ENCODE peak calls at places on chromosomes 12 and 14, in six cellular contexts. One of them, this sample, is unnamed.

GRCh38 chr14:68113328-68113930 is 293.9 kb downstream of the RAD51B start:
- DNase-seq in AG04450: no peak
- DNase-seq in fibroblast of villous mesenchyme: peak
- DNase-seq in bronchial epithelial cell: no peak
- DNase-seq in tibial nerve: no peak
- DNase-seq in HFF-Myc: no peak
- DNase-seq in this sample: no peak

GRCh38 chr12:54853933-54854538 is at the start of gene MUCL1:
- DNase-seq in tibial nerve: no peak
- DNase-seq in AG04450: peak
- DNase-seq in HFF-Myc: peak
- DNase-seq in fibroblast of villous mesenchyme: peak
- DNase-seq in bronchial epithelial cell: peak
- DNase-seq in this sample: no peak

GRCh38 chr14:53054457-53054856 is 98.7 kb downstream of the DDHD1 start:
- DNase-seq in fibroblast of villous mesenchyme: no peak
- DNase-seq in AG04450: no peak
- DNase-seq in HFF-Myc: no peak
- DNase-seq in tibial nerve: no peak
- DNase-seq in bronchial epithelial cell: no peak
- DNase-seq in this sample: no peak

GRCh38 chr12:12776261-12776660 is 9.2 kb upstream of the APOLD1 start:
- DNase-seq in fibroblast of villous mesenchyme: no peak
- DNase-seq in HFF-Myc: no peak
- DNase-seq in bronchial epithelial cell: peak
- DNase-seq in AG04450: no peak
- DNase-seq in tibial nerve: no peak
- DNase-seq in this sample: no peak

GRCh38 chr14:22152901-22153300 is 436.1 kb downstream of the DAD1 start:
- DNase-seq in tibial nerve: no peak
- DNase-seq in AG04450: no peak
- DNase-seq in fibroblast of villous mesenchyme: no peak
- DNase-seq in HFF-Myc: no peak
- DNase-seq in bronchial epithelial cell: no peak
- DNase-seq in this sample: no peak

GRCh38 chr14:77882098-77882497 is 82.2 kb downstream of the ADCK1 start:
- DNase-seq in bronchial epithelial cell: no peak
- DNase-seq in fibroblast of villous mesenchyme: no peak
- DNase-seq in AG04450: no peak
- DNase-seq in tibial nerve: no peak
- DNase-seq in HFF-Myc: no peak
- DNase-seq in this sample: no peak

GRCh38 chr12:4643747-4644146 is 5.1 kb downstream of the AKAP3 start:
- DNase-seq in fibroblast of villous mesenchyme: no peak
- DNase-seq in tibial nerve: no peak
- DNase-seq in bronchial epithelial cell: no peak
- DNase-seq in AG04450: no peak
- DNase-seq in HFF-Myc: no peak
- DNase-seq in this sample: no peak

GRCh38 chr12:97148941-97149559 is 242.0 kb downstream of the NEDD1 start:
- DNase-seq in tibial nerve: peak
- DNase-seq in HFF-Myc: no peak
- DNase-seq in fibroblast of villous mesenchyme: peak
- DNase-seq in AG04450: no peak
- DNase-seq in bronchial epithelial cell: peak
- DNase-seq in this sample: no peak

GRCh38 chr14:22972313-22972930 is 9.9 kb downstream of the AJUBA start:
- DNase-seq in fibroblast of villous mesenchyme: no peak
- DNase-seq in AG04450: no peak
- DNase-seq in bronchial epithelial cell: no peak
- DNase-seq in HFF-Myc: no peak
- DNase-seq in tibial nerve: no peak
- DNase-seq in this sample: no peak

GRCh38 chr14:95375539-95376109 is 55.9 kb upstream of the CLMN start:
- DNase-seq in HFF-Myc: no peak
- DNase-seq in fibroblast of villous mesenchyme: no peak
- DNase-seq in bronchial epithelial cell: no peak
- DNase-seq in tibial nerve: no peak
- DNase-seq in AG04450: no peak
- DNase-seq in this sample: no peak

GRCh38 chr14:39268393-39268792 is 34.7 kb downstream of the MIA2 start:
- DNase-seq in tibial nerve: no peak
- DNase-seq in AG04450: no peak
- DNase-seq in bronchial epithelial cell: peak
- DNase-seq in fibroblast of villous mesenchyme: peak
- DNase-seq in HFF-Myc: no peak
- DNase-seq in this sample: no peak

GRCh38 chr12:20549115-20549719 is 145.9 kb upstream of the SLCO1C1 start:
- DNase-seq in HFF-Myc: no peak
- DNase-seq in AG04450: no peak
- DNase-seq in fibroblast of villous mesenchyme: peak
- DNase-seq in tibial nerve: no peak
- DNase-seq in bronchial epithelial cell: peak
- DNase-seq in this sample: no peak

GRCh38 chr14:37588667-37588955 is 6.4 kb downstream of the FOXA1 start:
- DNase-seq in HFF-Myc: no peak
- DNase-seq in fibroblast of villous mesenchyme: no peak
- DNase-seq in bronchial epithelial cell: peak
- DNase-seq in tibial nerve: no peak
- DNase-seq in AG04450: no peak
- DNase-seq in this sample: no peak

GRCh38 chr12:109256011-109256410 is 53.1 kb downstream of the FOXN4 start:
- DNase-seq in tibial nerve: no peak
- DNase-seq in bronchial epithelial cell: no peak
- DNase-seq in HFF-Myc: no peak
- DNase-seq in AG04450: no peak
- DNase-seq in fibroblast of villous mesenchyme: no peak
- DNase-seq in this sample: no peak

GRCh38 chr14:66746316-66747006 is 238.5 kb downstream of the GPHN start:
- DNase-seq in AG04450: peak
- DNase-seq in tibial nerve: no peak
- DNase-seq in fibroblast of villous mesenchyme: peak
- DNase-seq in bronchial epithelial cell: peak
- DNase-seq in HFF-Myc: peak
- DNase-seq in this sample: peak
- TF ChIP-seq CTCF in AG04450: peak
- TF ChIP-seq CTCF in tibial nerve: peak
- TF ChIP-seq CTCF in fibroblast of villous mesenchyme: peak
- TF ChIP-seq CTCF in bronchial epithelial cell: peak
- TF ChIP-seq CTCF in HFF-Myc: peak
- TF ChIP-seq CTCF in this sample: peak

GRCh38 chr12:111244673-111245072 is 124.2 kb downstream of the PHETA1 start:
- DNase-seq in tibial nerve: no peak
- DNase-seq in fibroblast of villous mesenchyme: no peak
- DNase-seq in AG04450: no peak
- DNase-seq in HFF-Myc: no peak
- DNase-seq in bronchial epithelial cell: no peak
- DNase-seq in this sample: no peak
- H3K4me3 ChIP-seq in tibial nerve: no peak
- H3K4me3 ChIP-seq in fibroblast of villous mesenchyme: no peak
- H3K4me3 ChIP-seq in AG04450: no peak
- H3K4me3 ChIP-seq in HFF-Myc: no peak
- H3K4me3 ChIP-seq in bronchial epithelial cell: no peak
- H3K4me3 ChIP-seq in this sample: no peak

DNA sequence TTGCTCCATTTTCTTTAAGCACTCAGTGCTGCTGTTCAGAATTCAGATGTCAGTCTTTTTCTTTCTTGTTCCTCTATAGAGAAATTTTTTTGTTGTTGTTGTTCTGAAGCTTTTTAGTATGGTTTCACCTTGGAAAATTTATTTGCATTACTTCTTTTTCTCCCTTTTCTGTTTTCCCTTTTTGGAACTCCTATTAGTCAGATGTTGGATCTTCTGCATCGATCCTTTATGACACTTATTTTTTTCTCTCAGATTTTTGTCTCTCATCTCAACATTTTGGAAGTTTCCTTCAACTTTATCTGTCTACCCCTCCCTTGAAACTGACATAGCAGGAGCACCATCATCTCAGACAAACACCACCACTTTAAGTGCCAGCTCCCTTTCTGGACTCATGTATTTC is 222.8 kb upstream of the PLXNC1 start:
- DNase-seq in HFF-Myc: no peak
- DNase-seq in fibroblast of villous mesenchyme: no peak
- DNase-seq in AG04450: no peak
- DNase-seq in tibial nerve: no peak
- DNase-seq in bronchial epithelial cell: no peak
- DNase-seq in this sample: no peak
- TF ChIP-seq CTCF in HFF-Myc: no peak
- TF ChIP-seq CTCF in fibroblast of villous mesenchyme: no peak
- TF ChIP-seq CTCF in AG04450: no peak
- TF ChIP-seq CTCF in tibial nerve: no peak
- TF ChIP-seq CTCF in bronchial epithelial cell: no peak
- TF ChIP-seq CTCF in this sample: no peak

DNA sequence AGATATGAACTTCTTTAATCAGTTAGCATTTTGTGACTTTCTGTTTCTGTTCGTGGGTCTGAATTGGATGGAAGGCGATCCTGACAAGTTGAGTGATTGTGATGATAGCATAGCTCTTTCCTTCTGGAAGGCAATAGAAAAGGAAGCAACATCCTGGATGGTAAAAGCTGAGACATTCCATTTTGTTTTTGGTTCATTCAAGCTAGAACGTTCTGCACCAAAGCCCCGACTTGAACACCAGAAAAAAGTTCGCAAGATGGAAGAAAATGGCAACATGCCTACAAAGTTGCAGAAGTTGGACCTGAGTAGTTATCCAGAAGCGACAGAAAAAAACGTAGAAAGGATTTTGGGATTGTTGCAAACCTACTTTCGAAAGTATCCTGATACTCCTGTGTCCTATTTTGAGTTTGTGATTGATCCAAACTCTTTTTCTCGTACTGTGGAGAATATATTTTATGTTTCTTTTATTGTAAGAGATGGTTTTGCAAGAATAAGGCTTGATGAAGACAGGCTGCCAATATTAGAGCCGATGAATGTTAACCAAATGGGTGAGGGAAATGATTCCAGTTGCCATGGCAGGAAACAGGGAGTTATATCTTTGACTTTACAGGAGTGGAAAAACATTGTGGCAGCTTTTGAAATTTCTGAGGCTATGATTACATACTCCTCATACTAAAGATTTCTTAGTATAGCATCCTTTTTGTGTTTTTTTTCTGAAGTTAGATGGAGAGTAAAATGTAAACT is 894 bp downstream of the EID3 start:
- DNase-seq in AG04450: no peak
- DNase-seq in tibial nerve: no peak
- DNase-seq in bronchial epithelial cell: no peak
- DNase-seq in HFF-Myc: no peak
- DNase-seq in fibroblast of villous mesenchyme: peak
- DNase-seq in this sample: no peak
- H3K4me3 ChIP-seq in AG04450: peak
- H3K4me3 ChIP-seq in tibial nerve: peak
- H3K4me3 ChIP-seq in bronchial epithelial cell: no peak
- H3K4me3 ChIP-seq in HFF-Myc: peak
- H3K4me3 ChIP-seq in fibroblast of villous mesenchyme: peak
- H3K4me3 ChIP-seq in this sample: peak

GRCh38 chr12:122159879-122160278 is 14.1 kb downstream of the IL31 start:
- DNase-seq in bronchial epithelial cell: no peak
- DNase-seq in fibroblast of villous mesenchyme: no peak
- DNase-seq in HFF-Myc: no peak
- DNase-seq in tibial nerve: no peak
- DNase-seq in AG04450: no peak
- DNase-seq in this sample: no peak
- TF ChIP-seq CTCF in bronchial epithelial cell: peak
- TF ChIP-seq CTCF in fibroblast of villous mesenchyme: no peak
- TF ChIP-seq CTCF in HFF-Myc: no peak
- TF ChIP-seq CTCF in tibial nerve: no peak
- TF ChIP-seq CTCF in AG04450: no peak
- TF ChIP-seq CTCF in this sample: no peak

DNA sequence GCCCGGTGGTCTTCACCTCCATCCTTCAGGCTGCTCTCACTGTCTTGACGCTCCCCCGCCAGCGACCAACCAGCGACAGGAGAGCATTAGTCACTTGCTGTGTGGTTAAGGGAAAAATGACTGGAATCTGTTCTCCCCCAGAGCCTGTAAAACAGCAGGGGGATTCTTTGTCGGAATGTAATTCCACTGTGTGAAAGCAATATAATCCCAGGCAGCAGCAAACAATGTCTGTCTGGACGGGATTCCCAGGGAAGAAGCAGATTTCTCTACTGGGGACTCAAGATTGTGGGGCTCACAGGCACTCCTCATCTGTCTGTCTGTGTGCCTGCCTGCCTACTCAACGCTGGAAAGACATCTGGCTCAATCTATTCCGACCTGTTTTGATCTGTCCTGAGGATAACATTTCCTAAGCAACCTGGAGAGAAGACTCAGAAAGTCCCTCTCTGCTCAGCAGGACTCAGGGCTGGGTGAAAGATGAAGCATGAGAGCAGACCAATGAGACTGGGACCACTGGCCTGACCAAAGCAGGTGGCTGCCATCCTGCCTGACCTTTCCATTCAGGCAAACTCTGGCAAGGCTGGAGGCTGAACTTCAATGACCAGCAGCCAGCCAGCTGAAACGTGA is 54.6 kb downstream of the NUAK1 start:
- DNase-seq in tibial nerve: no peak
- DNase-seq in AG04450: no peak
- DNase-seq in HFF-Myc: peak
- DNase-seq in fibroblast of villous mesenchyme: peak
- DNase-seq in bronchial epithelial cell: no peak
- DNase-seq in this sample: peak
- H3K4me3 ChIP-seq in tibial nerve: no peak
- H3K4me3 ChIP-seq in AG04450: peak
- H3K4me3 ChIP-seq in HFF-Myc: no peak
- H3K4me3 ChIP-seq in fibroblast of villous mesenchyme: no peak
- H3K4me3 ChIP-seq in bronchial epithelial cell: no peak
- H3K4me3 ChIP-seq in this sample: peak

This sample was measured in AG04449.